ENCODE peak calls at places on chromosomes 12 and 14, in four cellular contexts. L is HCT116, J is H1, S is K562. Y is an unnamed sample.

GRCh38 chr14:23361320-23361719 is 3.7 kb downstream of the EFS start:
- DNase-seq in S (no peak), J (no peak), L (no peak), Y (no peak)

GRCh38 chr12:57738661-57739237 is at the start of gene AGAP2:
- DNase-seq in J (no peak), S (no peak), L (no peak), Y (no peak)

GRCh38 chr12:4891866-4892265 is 17.8 kb upstream of the KCNA1 start:
- DNase-seq in L (no peak), J (no peak), S (no peak), Y (no peak)

GRCh38 chr14:105023791-105024480 is 3.1 kb upstream of the CDCA4 start:
- DNase-seq in S (no peak), J (no peak), L (peak; percentile 18), Y (no peak)

GRCh38 chr12:14267724-14268123 is 97.8 kb upstream of the ATF7IP start:
- DNase-seq in S (no peak), J (no peak), L (no peak), Y (no peak)

GRCh38 chr12:118603610-118604361 is 227.4 kb downstream of the SUDS3 start:
- DNase-seq in S (no peak), L (no peak), J (no peak), Y (no peak)

GRCh38 chr14:96581902-96582640 is 79.9 kb downstream of the PAPOLA start:
- DNase-seq in L (no peak), J (no peak), S (peak; percentile 60), Y (no peak)

GRCh38 chr14:50319721-50320120 is 7.6 kb downstream of the DMAC2L start:
- DNase-seq in J (no peak), S (no peak), L (no peak), Y (no peak)

GRCh38 chr12:51326762-51327439 is 2.9 kb upstream of the BIN2 start:
- DNase-seq in J (no peak), S (peak; percentile 55), L (no peak), Y (no peak)

GRCh38 chr12:76025601-76026575 is 5.7 kb downstream of the PHLDA1 start:
- DNase-seq in L (no peak), J (no peak), S (no peak), Y (no peak)

GRCh38 chr14:35341454-35342159 is 49.4 kb downstream of the PSMA6 start:
- DNase-seq in J (no peak), S (no peak), L (peak; percentile 45), Y (no peak)

GRCh38 chr12:3046441-3047200 is 30.6 kb upstream of the TSPAN9 start:
- DNase-seq in S (peak; percentile 1), L (no peak), J (no peak), Y (no peak)

GRCh38 chr14:43116341-43116740 is 1390.7 kb downstream of the FSCB start:
- DNase-seq in J (no peak), L (no peak), S (no peak), Y (no peak)

GRCh38 chr12:76042147-76042546 is 10.6 kb upstream of the PHLDA1 start:
- DNase-seq in L (no peak), S (no peak), J (no peak), Y (no peak)

GRCh38 chr12:53955036-53955775 is 503 bp downstream of the HOXC12 start:
- DNase-seq in J (no peak), L (no peak), S (no peak), Y (no peak)

GRCh38 chr14:105533391-105533790 is 7.0 kb downstream of the TMEM121 start:
- DNase-seq in S (no peak), L (no peak), J (no peak), Y (no peak)

GRCh38 chr14:99384446-99385417 is 95.9 kb downstream of the SETD3 start:
- DNase-seq in L (no peak), J (no peak), S (no peak), Y (no peak)

GRCh38 chr12:1318327-1319031 is 275.9 kb downstream of the FBXL14 start:
- DNase-seq in J (no peak), L (no peak), S (no peak), Y (peak; percentile 32)

GRCh38 chr14:104564744-104565679 is 14.6 kb upstream of the C14orf180 start:
- DNase-seq in S (peak; percentile 35), J (no peak), L (no peak), Y (no peak)

GRCh38 chr12:132827763-132828703 is 636 bp downstream of the GOLGA3 start:
- DNase-seq in J (no peak), L (no peak), S (no peak), Y (no peak)

GRCh38 chr12:59736359-59736758 is 140.5 kb downstream of the SLC16A7 start:
- DNase-seq in S (no peak), L (no peak), J (no peak), Y (no peak)

GRCh38 chr14:91573528-91573893 is 63.4 kb upstream of the PPP4R3A start:
- DNase-seq in S (no peak), J (no peak), L (no peak), Y (no peak)

GRCh38 chr12:51620448-51620847 is 29.4 kb downstream of the SCN8A start:
- DNase-seq in L (no peak), S (no peak), J (no peak), Y (no peak)

GRCh38 chr14:39581474-39581873 is 149.2 kb upstream of the FBXO33 start:
- DNase-seq in S (no peak), J (no peak), L (no peak), Y (no peak)

GRCh38 chr14:69535230-69535848 is 39.3 kb downstream of the CCDC177 start:
- DNase-seq in J (no peak), L (peak; percentile 42), S (peak; percentile 34), Y (no peak)

GRCh38 chr12:32995623-32996022 is 99.0 kb upstream of the PKP2 start:
- DNase-seq in S (no peak), J (no peak), L (no peak), Y (no peak)

GRCh38 chr12:6632026-6632978 is 3.5 kb downstream of the LPAR5 start:
- DNase-seq in L (no peak), S (no peak), J (no peak), Y (no peak)

DNA sequence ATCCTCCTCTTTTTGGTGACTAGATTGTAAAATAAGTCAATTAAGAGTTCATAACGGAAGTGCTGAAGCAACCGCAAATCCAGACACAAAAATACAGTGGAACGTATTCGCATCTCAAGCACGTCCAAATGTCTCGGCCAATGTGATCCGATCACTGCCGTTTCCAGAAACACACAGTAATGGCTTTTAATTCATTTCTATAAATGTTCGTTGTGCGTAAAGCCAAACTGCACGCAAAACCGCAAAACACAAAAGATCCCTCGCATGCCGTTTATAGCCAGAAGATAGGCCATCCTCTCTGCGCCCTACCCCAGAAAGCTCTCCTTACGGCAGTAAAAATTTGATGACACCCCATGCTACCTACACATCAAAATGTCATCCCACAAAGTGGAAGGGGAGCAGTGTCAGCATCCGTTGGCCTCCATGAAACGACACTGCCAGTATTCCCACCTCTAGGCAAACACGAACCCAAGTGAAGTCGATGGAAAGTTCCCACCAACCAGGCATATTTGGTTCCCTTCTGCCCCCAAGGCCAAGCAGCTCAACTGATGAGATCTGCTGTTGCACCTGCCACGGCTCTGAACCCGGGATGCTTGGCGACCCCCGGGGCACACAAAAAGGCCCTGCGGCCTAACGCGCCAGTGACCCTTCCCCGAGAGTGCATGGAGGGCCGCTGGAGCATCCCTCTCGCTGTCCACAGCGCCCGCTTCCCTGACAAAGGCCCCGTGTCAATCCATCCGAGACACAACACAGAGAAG is 1.4 kb downstream of the HECTD4 start:
- DNase-seq in J (no peak), L (no peak), S (no peak), Y (no peak)
- TF ChIP-seq ZNF274 in J (no peak), L (no peak), S (no peak), Y (no peak)

DNA sequence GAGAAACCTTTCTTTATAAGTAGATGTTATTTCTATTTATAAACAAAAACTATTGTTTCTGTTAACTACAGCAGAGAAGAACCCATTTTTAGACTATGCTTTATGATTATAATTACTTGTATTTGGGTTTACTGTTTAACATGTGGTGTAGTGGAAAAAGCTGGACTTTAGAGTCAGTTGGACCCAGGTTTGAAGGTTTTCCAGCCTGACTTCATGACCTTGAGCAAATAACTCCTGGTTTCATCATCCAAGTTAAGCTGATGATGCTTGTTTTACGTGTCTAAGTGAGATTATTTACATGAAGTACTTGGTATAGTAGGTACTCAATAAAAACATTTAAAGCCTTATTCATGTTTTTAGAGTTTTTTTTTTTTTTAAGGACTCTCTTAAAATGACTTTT is 221.8 kb upstream of the ARHGAP5 start:
- DNase-seq in L (no peak), J (no peak), S (no peak), Y (no peak)
- H3K9ac ChIP-seq in L (no peak overlapping the region), J (no peak overlapping the region), S (no peak overlapping the region), Y (no peak overlapping the region)

DNA sequence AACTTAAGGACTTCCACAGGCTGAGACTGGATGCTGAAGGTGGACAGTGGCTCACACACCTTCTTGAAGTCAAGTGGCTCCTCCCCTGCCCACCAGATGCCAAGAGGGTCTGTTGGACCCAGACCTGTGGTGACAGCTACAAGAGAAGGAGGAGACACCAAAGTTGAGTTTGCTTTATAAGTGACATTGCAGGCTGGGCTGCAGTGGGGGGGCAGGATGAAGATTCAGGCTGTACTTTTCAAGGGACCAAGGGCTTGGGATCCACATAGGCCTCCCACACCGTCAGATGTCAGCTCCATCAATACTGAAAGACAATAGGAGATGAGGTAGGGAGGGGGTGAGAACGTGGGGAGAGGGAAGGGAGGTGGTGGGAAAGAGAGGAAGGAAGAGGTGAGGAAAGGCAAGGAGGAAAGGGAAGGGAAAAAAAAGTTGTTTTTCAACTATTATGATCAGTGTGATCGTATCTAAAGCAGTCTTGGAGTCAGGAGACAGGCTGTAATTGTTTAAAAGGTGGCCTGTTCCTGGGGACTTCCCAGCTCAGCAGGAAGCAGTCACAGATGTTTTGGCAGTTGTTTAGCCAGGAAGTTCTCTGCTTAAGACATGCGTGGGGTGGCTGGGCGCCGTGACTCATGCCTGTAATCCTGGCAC is 84.1 kb upstream of the RESF1 start:
- DNase-seq in S (no peak), J (no peak), L (no peak), Y (peak; percentile 81)
- TF ChIP-seq ZNF274 in S (no peak), J (no peak), L (no peak), Y (no peak)

DNA sequence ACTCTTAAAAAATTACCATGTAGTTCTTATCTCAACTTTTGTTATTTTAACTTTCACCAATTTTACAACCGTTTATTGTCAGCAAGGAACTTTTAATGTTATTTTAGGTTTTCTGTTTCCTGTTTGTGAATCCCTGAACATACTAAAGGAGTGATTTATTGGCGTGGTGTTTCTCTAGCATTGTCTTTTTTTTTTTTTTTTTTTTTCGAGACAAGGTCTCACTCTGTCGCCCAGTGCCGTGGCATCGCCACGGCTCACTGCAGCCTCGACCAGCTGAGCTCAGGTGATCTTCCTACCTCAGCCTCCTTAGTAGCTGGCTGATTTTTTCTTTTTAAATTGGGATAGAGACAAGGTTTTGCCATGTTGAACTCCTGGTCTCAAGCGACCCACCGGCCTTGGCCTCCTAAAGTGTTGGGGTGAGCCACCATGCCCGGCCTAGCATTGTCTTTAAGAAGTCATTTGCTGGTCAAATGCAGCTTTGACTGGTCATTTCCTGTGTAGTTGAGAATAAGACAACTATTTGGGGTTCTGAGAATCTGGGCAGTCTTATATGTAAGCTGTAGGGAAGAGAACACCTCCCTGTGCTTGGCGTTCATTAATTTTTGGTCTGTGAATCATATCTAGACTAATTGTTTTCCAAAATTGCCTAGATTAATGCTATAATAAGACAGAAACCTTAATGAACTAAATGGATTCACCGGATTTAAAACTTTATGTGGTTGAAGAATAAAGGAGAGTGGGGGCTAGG is 2.1 kb downstream of the WASHC4 start:
- DNase-seq in J (no peak), S (no peak), L (no peak), Y (no peak)
- H3K9ac ChIP-seq in J (no peak overlapping the region), S (peak overlapping the region; percentile 82), L (no peak overlapping the region), Y (no peak overlapping the region)

DNA sequence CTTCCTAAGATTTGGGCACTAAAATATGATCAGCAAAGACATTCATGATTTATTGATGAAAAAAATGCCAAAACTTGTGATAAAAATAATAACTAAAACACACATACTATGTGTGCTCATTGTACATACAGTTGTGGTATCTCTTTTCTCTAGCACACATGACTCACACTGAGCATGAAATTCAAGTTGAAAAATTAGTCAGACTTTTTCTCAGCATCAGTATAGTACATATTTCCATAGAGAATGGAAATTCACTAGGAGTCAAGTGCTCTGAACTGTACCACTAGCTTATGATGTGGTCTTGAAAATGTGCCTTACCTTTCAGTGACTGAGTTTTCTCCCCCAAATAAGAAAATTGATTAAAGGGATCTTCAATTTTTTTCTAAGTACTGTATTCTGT is 471.8 kb upstream of the FLRT2 start:
- DNase-seq in J (no peak), S (no peak), L (no peak), Y (no peak)
- TF ChIP-seq ZNF274 in J (no peak), S (no peak), L (no peak), Y (no peak)

Y was measured in NT2/D1.